ENCODE peak calls at places on chromosomes 13 and 19, in seven cellular contexts. C, F, H, G, D, P and L are unnamed samples.

GRCh38 chr19:58128041-58128685 is 22.4 kb downstream of the ZNF329 start:
- DNase-seq in H (no peak), F (peak; percentile 15), G (no peak), C (no peak), P (peak; percentile 3), D (no peak), L (no peak)

GRCh38 chr13:39866722-39867121 is 211.3 kb downstream of the COG6 start:
- DNase-seq in G (no peak), C (no peak), P (no peak), D (no peak), H (no peak), F (no peak), L (no peak)

GRCh38 chr19:39498262-39499081 is at the start of gene DLL3:
- DNase-seq in H (peak; percentile 22), C (peak; percentile 99), G (no peak), P (peak; percentile 11), D (no peak), F (peak; percentile 8), L (no peak)

GRCh38 chr13:21048901-21049655 is 12.3 kb downstream of the LATS2 start:
- DNase-seq in G (no peak), D (no peak), P (no peak), C (no peak), H (no peak), F (no peak), L (no peak)

GRCh38 chr13:91359566-91359965 is 12.1 kb downstream of the MIR17HG start:
- DNase-seq in D (no peak), P (no peak), G (no peak), C (no peak), H (no peak), F (no peak), L (no peak)

GRCh38 chr13:50124536-50125305 is 109.5 kb downstream of the KCNRG start:
- DNase-seq in F (peak; percentile 38), C (no peak), H (peak; percentile 80), D (peak; percentile 97), G (peak; percentile 98), P (peak; percentile 66), L (peak; percentile 78)

GRCh38 chr13:44311011-44311481 is 62.6 kb upstream of the SERP2 start:
- DNase-seq in H (no peak), D (peak; percentile 68), C (no peak), P (peak; percentile 71), G (no peak), F (peak; percentile 84), L (peak; percentile 58)

GRCh38 chr13:27229642-27230041 is 21.7 kb upstream of the RPL21 start:
- DNase-seq in H (no peak), F (no peak), C (no peak), D (no peak), P (no peak), G (no peak), L (no peak)

GRCh38 chr19:36140289-36141038 is 598 bp downstream of the CAPNS1 start:
- DNase-seq in C (no peak), H (peak; percentile 71), G (peak; percentile 68), F (peak; percentile 32), D (peak; percentile 75), P (peak; percentile 64), L (peak; percentile 73)

GRCh38 chr13:89514534-89515312 is 1832.8 kb upstream of the MIR17HG start:
- DNase-seq in G (no peak), D (peak; percentile 80), C (peak; percentile 43), P (peak; percentile 79), F (peak; percentile 66), H (no peak), L (no peak)

GRCh38 chr19:16327911-16328823 is 3.5 kb downstream of the KLF2 start:
- DNase-seq in F (peak; percentile 91), P (peak; percentile 92), G (peak; percentile 75), D (peak; percentile 41), H (no peak), C (no peak), L (peak; percentile 80)

GRCh38 chr19:14337510-14337909 is 43.7 kb upstream of the ADGRE5 start:
- DNase-seq in D (no peak), G (no peak), P (peak; percentile 25), H (no peak), F (peak; percentile 35), C (no peak), L (no peak)

GRCh38 chr13:82717249-82717648 is 1165.0 kb downstream of the SLITRK1 start:
- DNase-seq in P (peak; percentile 73), C (no peak), D (peak; percentile 89), H (no peak), G (no peak), F (peak; percentile 80), L (no peak)

GRCh38 chr13:79382545-79383275 is 23.3 kb downstream of the RBM26 start:
- DNase-seq in G (no peak), F (no peak), P (no peak), H (no peak), C (no peak), D (no peak), L (no peak)

GRCh38 chr13:77026255-77026782 is 640 bp downstream of the FBXL3 start:
- DNase-seq in C (no peak), D (peak; percentile 56), G (peak; percentile 82), F (peak; percentile 69), P (peak; percentile 65), H (peak; percentile 86), L (peak; percentile 55)

GRCh38 chr19:3098515-3099346 is 4.6 kb downstream of the GNA11 start:
- DNase-seq in D (no peak), P (peak; percentile 40), H (no peak), C (no peak), F (peak; percentile 30), G (peak; percentile 85), L (no peak)

DNA sequence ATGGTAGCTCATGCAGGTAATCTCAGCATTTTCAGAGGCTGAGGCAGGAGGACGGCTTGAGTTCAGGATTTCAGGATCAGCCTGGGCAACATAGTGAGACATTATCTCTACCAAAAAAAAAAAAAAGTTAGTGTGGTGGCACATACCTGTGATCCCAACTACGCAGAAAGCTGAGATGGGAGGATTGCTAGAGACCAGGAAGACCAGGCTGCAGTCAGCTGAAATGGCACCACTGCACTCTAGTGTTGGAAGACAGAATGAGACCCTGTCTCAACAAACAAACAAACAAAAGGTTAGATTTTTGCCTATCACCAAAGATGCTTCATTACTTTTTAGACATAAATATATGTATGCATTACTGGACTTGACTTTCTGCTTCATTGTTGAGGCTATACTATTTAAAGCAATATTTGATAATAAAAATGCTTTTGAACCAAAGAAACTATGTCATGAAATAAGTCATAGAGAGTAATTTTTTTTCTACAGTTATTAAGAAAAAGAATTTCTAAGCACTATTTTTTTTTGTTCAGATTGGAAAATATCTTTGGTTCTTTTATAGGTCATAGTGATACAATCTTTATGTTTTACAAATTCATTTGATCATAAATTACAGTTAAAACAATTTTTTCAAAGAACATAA is 1180.1 kb upstream of the ATXN8OS start:
- DNase-seq in H (peak; percentile 68), D (peak; percentile 25), C (peak; percentile 38), G (no peak), P (peak; percentile 11), F (peak; percentile 2), L (no peak)
- TF ChIP-seq CTCF in H (no peak), D (peak; percentile 24), C (peak; percentile 73), G (no peak), P (peak; percentile 36), F (peak; percentile 14), L (no peak)

DNA sequence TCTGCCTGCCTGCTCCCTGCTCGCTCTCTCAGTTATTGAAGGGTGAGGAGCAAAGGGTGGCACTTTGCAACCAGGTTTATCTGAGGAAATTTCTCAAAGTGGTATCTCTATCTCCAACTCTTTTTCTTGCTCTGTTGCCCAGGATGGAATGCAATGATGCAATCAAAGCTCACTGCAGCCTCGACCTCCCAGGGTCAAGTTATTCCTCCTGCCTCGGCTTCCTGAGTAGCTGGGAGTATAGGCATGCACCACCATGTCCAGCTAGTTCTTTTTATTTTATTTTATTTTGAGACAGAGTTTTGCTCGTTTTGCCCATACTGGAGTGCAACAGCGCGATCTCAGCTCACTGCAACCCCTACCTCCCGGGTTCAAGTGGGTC is 4.9 kb downstream of the ACTMAP start:
- DNase-seq in C (no peak), P (peak; percentile 85), H (no peak), G (no peak), F (peak; percentile 51), D (peak; percentile 52), L (no peak)
- TF ChIP-seq CTCF in C (no peak), P (no peak), H (no peak), G (no peak), F (no peak), D (no peak), L (no peak)

DNA sequence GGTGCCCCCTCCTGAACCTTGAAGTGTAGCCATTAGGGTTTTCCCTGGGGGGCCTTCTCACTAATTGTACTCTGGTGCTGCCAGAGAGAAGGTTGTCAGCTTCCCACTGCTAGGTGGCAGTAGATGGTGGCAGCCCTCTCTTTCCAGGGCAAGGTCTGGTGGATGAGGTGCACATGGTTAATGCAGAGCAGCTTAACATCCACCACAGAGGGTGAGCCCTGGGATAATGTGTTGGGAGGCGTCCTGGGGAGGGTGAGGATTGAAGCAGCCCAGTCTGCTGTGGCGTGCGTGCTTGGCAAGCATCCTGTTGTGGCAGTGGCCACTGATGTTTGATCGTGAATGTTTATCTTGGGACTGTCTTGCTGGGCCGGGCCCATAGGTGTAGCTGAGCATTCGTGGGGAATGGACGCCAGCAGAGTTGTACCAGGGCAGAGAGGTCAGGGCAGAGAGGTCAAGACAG is 5.8 kb downstream of the EGLN2 start:
- DNase-seq in G (no peak), P (no peak), D (no peak), H (no peak), C (no peak), F (no peak), L (no peak)
- TF ChIP-seq CTCF in G (no peak), P (peak; percentile 31), D (peak; percentile 27), H (peak; percentile 11), C (peak; percentile 41), F (no peak), L (no peak)

GRCh38 chr19:53311897-53312296 is 21.7 kb upstream of the ZNF845 start:
- DNase-seq in P (no peak), H (no peak), C (no peak), F (no peak), G (no peak), D (no peak), L (no peak)

GRCh38 chr19:53311044-53311443 is 22.5 kb upstream of the ZNF845 start:
- DNase-seq in G (no peak), H (no peak), C (no peak), D (no peak), P (no peak), F (no peak), L (no peak)

GRCh38 chr19:53308339-53308811 is 25.2 kb upstream of the ZNF845 start:
- DNase-seq in G (peak; percentile 26), P (peak; percentile 37), D (no peak), H (peak; percentile 66), C (no peak), F (peak; percentile 2), L (no peak)
- TF ChIP-seq CTCF in G (peak; percentile 29), P (peak; percentile 63), D (peak; percentile 28), H (no peak), C (peak; percentile 80), F (peak; percentile 18), L (no peak)

GRCh38 chr19:53388168-53388567 is 6.8 kb upstream of the ZNF765 start:
- DNase-seq in C (no peak), P (peak; percentile 58), F (no peak), D (peak; percentile 33), G (no peak), H (no peak), L (no peak)
- TF ChIP-seq CTCF in C (no peak), P (no peak), F (no peak), D (no peak), G (no peak), H (no peak), L (no peak)